ENCODE peak calls at places on chromosomes 5 and 9, in four cellular contexts. H, U, X and P are unnamed samples.

GRCh38 chr9:127336708-127337352 is 60.1 kb upstream of the SLC2A8 start:
- DNase-seq in H (peak), U (peak), X (peak), P (peak)

GRCh38 chr5:10789021-10789420 is 28.0 kb upstream of the DAP start:
- DNase-seq in H (peak), U (no peak), X (peak), P (peak)

GRCh38 chr9:133370680-133371079 is 5.2 kb downstream of the SURF4 start:
- DNase-seq in H (no peak), U (no peak), X (no peak), P (no peak)

GRCh38 chr5:155954739-155955445 is 372.1 kb upstream of the SGCD start:
- DNase-seq in H (no peak), U (no peak), X (no peak), P (peak)

GRCh38 chr5:125481506-125482455 is 735.3 kb upstream of the ZNF608 start:
- DNase-seq in H (no peak), U (no peak), X (no peak), P (no peak)

GRCh38 chr9:98709968-98710965 is 1.5 kb upstream of the GABBR2 start:
- DNase-seq in H (peak), U (peak), X (peak), P (peak)

GRCh38 chr5:69129413-69129812 is 35.6 kb downstream of the SLC30A5 start:
- DNase-seq in H (peak), U (no peak), X (peak), P (no peak)

GRCh38 chr9:9771314-9771713 is 841.5 kb downstream of the PTPRD start:
- DNase-seq in H (no peak), U (no peak), X (no peak), P (no peak)

GRCh38 chr9:133351526-133351907 is 3.5 kb downstream of the RPL7A start:
- DNase-seq in H (no peak), U (no peak), X (no peak), P (no peak)

GRCh38 chr5:64822329-64822728 is 53.6 kb downstream of the CWC27 start:
- DNase-seq in H (no peak), U (no peak), X (no peak), P (no peak)

GRCh38 chr5:162496080-162496808 is 428.7 kb downstream of the GABRG2 start:
- DNase-seq in H (no peak), U (no peak), X (no peak), P (no peak)

GRCh38 chr5:53604309-53604708 is 43.9 kb downstream of the NDUFS4 start:
- DNase-seq in H (no peak), U (no peak), X (no peak), P (no peak)

GRCh38 chr9:124410321-124410913 is 4.8 kb downstream of the PSMB7 start:
- DNase-seq in H (peak), U (no peak), X (peak), P (no peak)

GRCh38 chr5:76861616-76862015 is 11.8 kb downstream of the S100Z start:
- DNase-seq in H (no peak), U (no peak), X (peak), P (peak)

GRCh38 chr9:90114641-90115040 is 509.8 kb downstream of the GADD45G start:
- DNase-seq in H (no peak), U (no peak), X (no peak), P (peak)

GRCh38 chr5:43008369-43009158 is 31.6 kb downstream of the ANXA2R start:
- DNase-seq in H (peak), U (peak), X (peak), P (peak)

GRCh38 chr5:145801195-145801594 is 33.9 kb downstream of the PRELID2 start:
- DNase-seq in H (no peak), U (no peak), X (no peak), P (no peak)

GRCh38 chr5:65943771-65944170 is 17.4 kb downstream of the ERBIN start:
- DNase-seq in H (no peak), U (no peak), X (no peak), P (no peak)

GRCh38 chr5:7802855-7803254 is 48.1 kb downstream of the CFAP90 start:
- DNase-seq in H (peak), U (no peak), X (no peak), P (no peak)

DNA sequence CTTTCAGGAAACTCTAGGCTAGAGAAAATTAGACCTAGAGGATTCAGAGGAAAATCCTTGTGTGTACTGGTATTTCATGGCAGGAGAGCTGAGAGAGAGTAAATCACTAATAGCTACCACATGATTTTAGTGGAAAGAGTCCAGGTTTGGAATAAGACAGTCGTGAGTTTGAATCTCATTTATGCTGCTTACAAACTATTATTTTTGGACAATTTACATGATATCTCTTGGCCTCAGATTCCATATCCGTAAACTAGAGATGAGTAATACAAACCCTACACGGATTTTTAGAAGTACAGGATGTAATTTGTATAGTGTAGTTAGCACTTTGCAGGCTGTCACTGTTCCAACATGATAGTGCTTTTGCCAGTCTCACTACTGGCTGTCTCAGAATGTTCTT is 2.7 kb downstream of the IL31RA start:
- DNase-seq in H (peak), U (no peak), X (peak), P (peak)
- H3K4me3 ChIP-seq in H (no peak), U (no peak), X (no peak), P (no peak)

GRCh38 chr5:31853398-31854135 is 214.6 kb downstream of the PDZD2 start:
- DNase-seq in H (no peak), U (peak), X (no peak), P (no peak)
- H3K4me3 ChIP-seq in H (no peak), U (no peak), X (no peak), P (no peak)

GRCh38 chr9:136983611-136984314 is 970 bp downstream of the LCNL1 start:
- DNase-seq in H (no peak), U (no peak), X (no peak), P (no peak)

GRCh38 chr9:136984464-136985026 is 1.8 kb downstream of the LCNL1 start:
- DNase-seq in H (no peak), U (no peak), X (no peak), P (no peak)

GRCh38 chr9:136983167-136983566 is 374 bp downstream of the LCNL1 start:
- DNase-seq in H (no peak), U (no peak), X (no peak), P (no peak)

GRCh38 chr9:136985853-136986252 is 3.1 kb downstream of the LCNL1 start:
- DNase-seq in H (no peak), U (no peak), X (no peak), P (no peak)

DNA sequence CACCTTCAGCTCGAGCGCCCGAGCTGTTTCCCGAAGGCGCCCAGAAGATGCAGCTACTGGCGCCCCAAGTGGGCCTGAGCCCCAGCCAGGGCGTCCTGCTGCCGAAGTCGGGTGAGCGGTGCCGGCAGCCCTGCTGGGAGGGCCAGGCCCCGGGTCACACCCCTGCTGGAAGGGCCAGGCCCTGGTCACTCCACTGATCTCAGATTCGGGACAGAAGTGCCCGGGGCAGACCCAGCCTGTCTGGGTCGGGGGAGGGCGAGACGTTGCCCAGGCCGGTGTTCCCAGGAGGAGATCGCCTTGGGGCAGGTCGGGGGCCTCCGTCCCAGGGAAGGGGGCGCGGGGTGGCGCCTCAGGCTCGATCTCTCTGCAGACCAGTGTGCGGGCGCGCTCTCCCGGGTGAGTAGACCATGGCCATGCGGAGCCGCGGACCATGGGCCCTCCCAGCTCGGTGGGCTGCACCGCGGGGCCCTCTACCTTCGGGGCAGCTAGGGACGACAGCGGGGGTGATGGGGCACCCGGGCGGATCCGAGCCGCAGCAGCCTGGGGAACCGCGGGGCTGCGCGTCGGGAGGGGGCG is 2.3 kb downstream of the LCNL1 start:
- DNase-seq in H (no peak), U (no peak), X (no peak), P (no peak)
- H3K4me3 ChIP-seq in H (no peak), U (no peak), X (no peak), P (no peak)

GRCh38 chr9:74499770-74500583 is 2.8 kb downstream of the RORB start:
- DNase-seq in H (no peak), U (no peak), X (peak), P (no peak)
- H3K4me3 ChIP-seq in H (peak), U (no peak), X (peak), P (no peak)

GRCh38 chr5:1079486-1079885 is 32.4 kb downstream of the SLC12A7 start:
- DNase-seq in H (no peak), U (no peak), X (no peak), P (no peak)
- H3K4me3 ChIP-seq in H (no peak), U (no peak), X (no peak), P (no peak)

GRCh38 chr9:117704024-117704575 is at the start of gene TLR4:
- DNase-seq in H (peak), U (peak), X (peak), P (peak)

GRCh38 chr9:117705386-117705785 is 1.2 kb downstream of the TLR4 start:
- DNase-seq in H (no peak), U (no peak), X (no peak), P (no peak)

GRCh38 chr9:117704597-117704996 is 394 bp downstream of the TLR4 start:
- DNase-seq in H (no peak), U (no peak), X (no peak), P (no peak)

GRCh38 chr9:117706421-117707150 is 2.4 kb downstream of the TLR4 start:
- DNase-seq in H (peak), U (no peak), X (peak), P (no peak)

GRCh38 chr9:117703538-117703937 is 665 bp upstream of the TLR4 start:
- DNase-seq in H (no peak), U (peak), X (no peak), P (no peak)
- H3K4me3 ChIP-seq in H (peak), U (no peak), X (peak), P (peak)

GRCh38 chr5:83099445-83099844 is 22.1 kb downstream of the XRCC4 start:
- DNase-seq in H (no peak), U (no peak), X (no peak), P (no peak)
- H3K4me3 ChIP-seq in H (no peak), U (no peak), X (no peak), P (no peak)

GRCh38 chr9:34577635-34578240 is 11.8 kb downstream of the CNTFR start:
- DNase-seq in H (no peak), U (no peak), X (no peak), P (no peak)

GRCh38 chr9:34579819-34580185 is 9.7 kb downstream of the CNTFR start:
- DNase-seq in H (no peak), U (no peak), X (no peak), P (no peak)

GRCh38 chr9:34580358-34580757 is 9.2 kb downstream of the CNTFR start:
- DNase-seq in H (no peak), U (no peak), X (no peak), P (no peak)

GRCh38 chr9:34578241-34579096 is 11.1 kb downstream of the CNTFR start:
- DNase-seq in H (peak), U (no peak), X (peak), P (no peak)

DNA sequence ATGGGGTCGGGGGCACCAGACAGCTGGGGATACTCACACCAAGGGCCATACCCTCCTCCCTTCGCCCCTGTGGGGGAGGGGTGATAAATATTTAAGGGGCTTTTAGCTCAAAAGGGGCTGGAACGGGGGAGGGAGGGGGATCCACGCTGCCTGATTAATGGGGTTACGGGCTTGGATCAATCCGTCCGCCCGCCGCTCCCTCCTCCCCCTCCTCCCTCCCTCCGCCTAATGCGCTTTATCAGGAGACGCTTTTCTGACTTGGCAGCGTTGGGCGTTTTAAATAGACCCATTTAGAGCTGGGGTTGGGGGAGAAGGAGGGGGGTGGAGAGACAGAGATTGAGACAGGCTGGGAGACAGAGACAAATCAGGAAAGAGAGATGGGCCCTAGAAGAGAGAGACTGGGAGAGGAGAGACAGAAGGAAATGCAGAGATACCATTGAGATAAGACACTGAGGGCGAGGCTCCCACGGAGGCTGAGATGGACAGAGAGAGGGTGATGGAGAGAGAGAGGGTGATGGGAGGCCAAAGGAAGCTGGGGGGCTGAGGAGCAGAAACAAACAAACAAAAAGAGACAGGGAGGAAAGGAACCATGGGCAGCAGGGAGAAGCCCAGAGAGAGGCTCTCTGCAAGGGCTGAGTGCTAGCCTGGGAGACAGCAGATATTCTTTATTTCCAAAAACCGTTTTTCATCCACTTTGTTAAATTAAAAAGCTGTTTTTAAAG is 10.3 kb downstream of the CNTFR start:
- DNase-seq in H (no peak), U (no peak), X (no peak), P (no peak)
- H3K4me3 ChIP-seq in H (no peak), U (no peak), X (no peak), P (no peak)

GRCh38 chr9:137027369-137028012 is 546 bp downstream of the ABCA2 start:
- DNase-seq in H (no peak), U (no peak), X (no peak), P (peak)

GRCh38 chr9:137028013-137028280 is at the start of gene ABCA2:
- DNase-seq in H (peak), U (no peak), X (no peak), P (no peak)

GRCh38 chr9:137026384-137026783 is 1.7 kb downstream of the ABCA2 start:
- DNase-seq in H (no peak), U (no peak), X (no peak), P (no peak)

GRCh38 chr9:137025120-137025966 is 2.7 kb downstream of the ABCA2 start:
- DNase-seq in H (no peak), U (no peak), X (no peak), P (no peak)

GRCh38 chr9:137026828-137027227 is 1.2 kb downstream of the ABCA2 start:
- DNase-seq in H (no peak), U (no peak), X (no peak), P (no peak)
- H3K4me3 ChIP-seq in H (no peak), U (no peak), X (no peak), P (no peak)

DNA sequence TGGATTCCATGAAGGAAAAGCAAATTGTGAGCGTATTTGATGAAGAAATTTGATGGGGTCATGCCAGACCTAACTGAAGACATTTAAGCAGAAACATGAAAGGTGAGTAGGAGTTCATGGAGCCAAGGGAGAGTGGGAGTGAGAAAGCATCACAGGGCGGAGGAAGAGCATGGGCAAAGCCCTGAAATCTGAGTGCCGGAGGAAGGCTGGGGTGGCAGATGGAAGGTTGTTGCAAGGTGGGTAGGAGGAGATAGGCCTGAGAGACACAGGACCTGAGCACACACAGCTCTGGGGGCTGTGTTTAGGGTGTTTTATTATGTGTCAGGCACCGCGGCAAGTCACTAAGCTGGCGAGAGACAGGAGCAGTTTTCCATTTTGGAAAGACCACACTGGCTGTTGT is 100.4 kb upstream of the SPOCK1 start:
- DNase-seq in H (no peak), U (peak), X (no peak), P (no peak)
- H3K4me3 ChIP-seq in H (no peak), U (no peak), X (no peak), P (no peak)